ENCODE peak calls at places on chromosomes 4 and X, in eight cellular contexts. U is fibroblast of pulmonary artery, S is uterus, A is endothelial cell of umbilical vein, W is HCT116, X is AG10803, B is H1, N is fibroblast of the aortic adventitia. J is an unnamed sample.

GRCh38 chrX:21702725-21703228 is 44.6 kb upstream of the KLHL34 start:
- DNase-seq in U (no peak), S (no peak), A (no peak), W (no peak), X (no peak), B (no peak), N (no peak), J (no peak)

GRCh38 chr4:110618091-110619000 is 4.5 kb downstream of the PITX2 start:
- DNase-seq in U (no peak), S (no peak), A (no peak), W (no peak), X (no peak), B (peak), N (no peak), J (no peak)

GRCh38 chr4:59945716-59946115 is 1254.4 kb upstream of the ADGRL3 start:
- DNase-seq in U (no peak), S (no peak), A (no peak), W (no peak), X (no peak), B (no peak), N (no peak), J (no peak)

GRCh38 chrX:77960567-77960966 is 8.9 kb downstream of the PGAM4 start:
- DNase-seq in U (no peak), S (no peak), A (no peak), W (no peak), X (no peak), B (no peak), N (no peak), J (no peak)

GRCh38 chr4:145099653-145100052 is 1.5 kb downstream of the ABCE1 start:
- DNase-seq in U (peak), S (no peak), A (peak), W (no peak), X (peak), B (no peak), N (peak), J (peak)

GRCh38 chr4:123248260-123248659 is 148.3 kb upstream of the SPRY1 start:
- DNase-seq in U (peak), S (no peak), A (no peak), W (no peak), X (peak), B (no peak), N (peak), J (no peak)

GRCh38 chrX:136646602-136647239 is 1.2 kb upstream of the CD40LG start:
- DNase-seq in U (no peak), S (no peak), A (no peak), W (no peak), X (no peak), B (no peak), N (no peak), J (no peak)

GRCh38 chrX:130878350-130879341 is 24.4 kb downstream of the ENOX2 start:
- DNase-seq in U (peak), S (no peak), A (peak), W (peak), X (peak), B (no peak), N (peak), J (no peak)

GRCh38 chr4:55931833-55932232 is 16.9 kb upstream of the CEP135 start:
- DNase-seq in U (peak), S (no peak), A (no peak), W (no peak), X (peak), B (no peak), N (peak), J (no peak)

GRCh38 chr4:99949034-99949998 is 759 bp downstream of the H2AZ1 start:
- DNase-seq in U (peak), S (peak), A (peak), W (peak), X (peak), B (peak), N (peak), J (peak)

GRCh38 chrX:109684136-109684535 is 48.9 kb downstream of the ACSL4 start:
- DNase-seq in U (no peak), S (no peak), A (no peak), W (no peak), X (peak), B (no peak), N (no peak), J (no peak)

GRCh38 chrX:149572743-149573142 is 14.5 kb downstream of the MAGEA9B start:
- DNase-seq in U (no peak), S (no peak), A (no peak), W (no peak), X (peak), B (no peak), N (peak), J (no peak)

GRCh38 chrX:10467793-10468192 is 152.6 kb downstream of the MID1 start:
- DNase-seq in U (peak), S (no peak), A (no peak), W (no peak), X (peak), B (no peak), N (no peak), J (no peak)

GRCh38 chr4:84597450-84597849 is 14.5 kb downstream of the CDS1 start:
- DNase-seq in U (no peak), S (no peak), A (no peak), W (peak), X (no peak), B (no peak), N (no peak), J (no peak)

GRCh38 chrX:100328342-100328741 is 81.7 kb downstream of the PCDH19 start:
- DNase-seq in U (no peak), S (no peak), A (no peak), W (no peak), X (no peak), B (no peak), N (no peak), J (no peak)

GRCh38 chr4:67746797-67747495 is 7.2 kb downstream of the GNRHR start:
- DNase-seq in U (peak), S (no peak), A (peak), W (peak), X (peak), B (no peak), N (peak), J (peak)

GRCh38 chrX:148380614-148381561 is 119.5 kb upstream of the AFF2 start:
- DNase-seq in U (no peak), S (no peak), A (no peak), W (no peak), X (peak), B (no peak), N (no peak), J (peak)

GRCh38 chr4:107299646-107300045 is 263.5 kb upstream of the DKK2 start:
- DNase-seq in U (no peak), S (no peak), A (no peak), W (no peak), X (peak), B (no peak), N (no peak), J (no peak)

GRCh38 chrX:97685753-97686152 is 802.0 kb downstream of the RPA4 start:
- DNase-seq in U (peak), S (no peak), A (peak), W (peak), X (peak), B (no peak), N (peak), J (peak)

GRCh38 chrX:7088968-7089615 is 58.4 kb upstream of the STS start:
- DNase-seq in U (no peak), S (no peak), A (no peak), W (no peak), X (no peak), B (no peak), N (no peak), J (peak)

GRCh38 chr4:8221476-8221875 is 22.4 kb downstream of the SH3TC1 start:
- DNase-seq in U (peak), S (no peak), A (no peak), W (no peak), X (peak), B (no peak), N (peak), J (peak)

GRCh38 chr4:122978109-122978508 is 55.7 kb upstream of the NUDT6 start:
- DNase-seq in U (no peak), S (no peak), A (no peak), W (no peak), X (no peak), B (no peak), N (no peak), J (no peak)

GRCh38 chr4:100166297-100167034 is 23.8 kb downstream of the DDIT4L start:
- DNase-seq in U (no peak), S (no peak), A (no peak), W (no peak), X (no peak), B (no peak), N (no peak), J (no peak)

GRCh38 chrX:21940356-21940829 is at the start of gene SMS:
- DNase-seq in U (peak), S (peak), A (peak), W (no peak), X (peak), B (peak), N (peak), J (peak)

GRCh38 chr4:80382090-80382832 is 46.7 kb downstream of the CFAP299 start:
- DNase-seq in U (no peak), S (no peak), A (no peak), W (no peak), X (no peak), B (no peak), N (no peak), J (no peak)

DNA sequence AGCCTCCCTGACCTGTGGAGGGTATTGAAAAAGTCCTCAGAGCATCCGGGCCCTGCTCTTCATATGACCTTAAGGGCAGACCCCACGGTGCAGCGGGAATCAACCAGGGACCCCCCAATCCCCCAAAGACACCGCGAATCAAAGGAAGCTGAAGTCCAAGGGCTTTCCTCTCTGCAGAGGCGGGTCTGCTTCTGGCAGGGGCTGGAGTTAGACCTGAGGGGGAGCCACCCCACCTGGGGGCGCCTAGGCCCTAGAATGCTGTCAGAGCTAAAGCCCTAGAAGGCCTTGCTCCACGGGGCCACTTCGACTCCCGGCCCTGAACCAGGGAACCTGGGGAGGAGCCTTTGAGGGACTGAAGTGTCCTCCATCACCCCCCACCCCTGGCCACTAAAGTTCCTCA is 2.8 kb upstream of the HAUS7 start:
- DNase-seq in U (no peak), S (no peak), A (no peak), W (no peak), X (no peak), B (no peak), N (no peak), J (no peak)
- H3K4me3 ChIP-seq in U (no peak), S (no peak), A (no peak), W (no peak), X (no peak), B (no peak), N (no peak), J (no peak)

DNA sequence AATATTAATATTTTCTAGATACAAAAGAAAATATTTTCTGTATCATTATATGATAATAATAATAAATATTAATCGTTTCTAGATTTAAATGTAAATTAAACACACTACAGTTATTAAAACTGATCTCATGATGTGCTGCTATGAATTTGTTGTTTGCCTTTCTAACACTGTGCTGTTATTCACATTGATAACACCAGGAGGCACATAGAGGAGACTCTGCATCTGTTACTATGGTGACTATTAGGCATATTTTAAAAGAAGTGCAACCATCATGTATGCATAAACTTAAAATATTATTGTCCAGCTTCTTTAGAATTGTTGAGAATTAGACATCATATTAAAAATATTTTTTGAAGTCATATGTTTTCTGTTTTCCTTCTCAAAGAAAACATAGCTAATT is 11.8 kb upstream of the PDGFC start:
- DNase-seq in U (peak), S (no peak), A (peak), W (no peak), X (no peak), B (no peak), N (peak), J (no peak)
- TF ChIP-seq CTCF in U (peak), S (peak), A (peak), W (peak), X (peak), B (no peak), N (peak), J (no peak)

DNA sequence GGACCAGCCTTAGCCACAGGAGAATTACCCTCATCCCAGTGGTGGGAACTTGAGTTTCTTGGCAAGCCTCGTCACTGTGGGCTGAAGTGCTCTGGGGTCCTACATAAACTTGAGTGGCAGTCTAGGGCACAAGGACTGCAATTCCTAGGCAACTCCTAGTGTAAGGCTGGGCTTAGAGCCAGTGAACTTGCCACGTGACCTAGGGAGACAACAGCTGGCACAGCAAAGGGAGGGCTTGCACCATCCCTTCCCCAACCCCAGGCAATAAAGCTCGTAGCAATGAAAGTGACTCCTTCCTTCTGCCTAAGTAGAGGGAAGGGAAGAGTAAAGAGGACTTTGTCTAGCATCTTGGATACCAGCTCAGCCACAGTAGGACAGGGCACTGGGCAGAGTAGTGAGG is 81.8 kb downstream of the TEX11 start:
- DNase-seq in U (peak), S (no peak), A (no peak), W (no peak), X (peak), B (no peak), N (no peak), J (no peak)
- H3K4me3 ChIP-seq in U (no peak), S (no peak), A (no peak), W (no peak), X (no peak), B (no peak), N (no peak), J (no peak)

DNA sequence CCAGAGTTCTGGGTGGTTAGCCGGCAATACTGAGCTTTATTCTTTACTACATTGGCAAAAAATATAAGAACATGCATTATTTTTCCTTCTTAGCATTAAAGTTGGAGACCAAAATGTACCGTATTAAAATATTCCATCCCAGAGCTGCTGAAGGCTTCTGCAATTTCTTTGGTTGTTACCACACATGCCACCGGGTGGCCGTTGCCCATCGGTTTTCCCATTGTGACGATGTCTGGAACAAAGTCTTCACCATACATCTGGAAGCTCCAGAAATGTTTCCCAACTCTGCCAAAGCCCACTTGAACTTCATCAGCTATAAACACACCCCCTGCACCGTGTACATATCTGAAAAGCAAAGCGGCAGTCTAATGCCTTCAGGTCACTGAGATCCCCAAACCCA is 13.7 kb downstream of the ETNPPL start:
- DNase-seq in U (no peak), S (no peak), A (no peak), W (no peak), X (no peak), B (no peak), N (no peak), J (no peak)
- TF ChIP-seq CTCF in U (no peak), S (no peak), A (no peak), W (peak), X (no peak), B (peak), N (no peak), J (no peak)

GRCh38 chr4:6074723-6075122 is 56.5 kb upstream of the C4orf50 start:
- DNase-seq in U (no peak), S (no peak), A (no peak), W (no peak), X (no peak), B (no peak), N (no peak), J (no peak)
- H3K4me3 ChIP-seq in U (no peak), S (no peak), A (no peak), W (no peak), X (no peak), B (no peak), N (no peak), J (no peak)

DNA sequence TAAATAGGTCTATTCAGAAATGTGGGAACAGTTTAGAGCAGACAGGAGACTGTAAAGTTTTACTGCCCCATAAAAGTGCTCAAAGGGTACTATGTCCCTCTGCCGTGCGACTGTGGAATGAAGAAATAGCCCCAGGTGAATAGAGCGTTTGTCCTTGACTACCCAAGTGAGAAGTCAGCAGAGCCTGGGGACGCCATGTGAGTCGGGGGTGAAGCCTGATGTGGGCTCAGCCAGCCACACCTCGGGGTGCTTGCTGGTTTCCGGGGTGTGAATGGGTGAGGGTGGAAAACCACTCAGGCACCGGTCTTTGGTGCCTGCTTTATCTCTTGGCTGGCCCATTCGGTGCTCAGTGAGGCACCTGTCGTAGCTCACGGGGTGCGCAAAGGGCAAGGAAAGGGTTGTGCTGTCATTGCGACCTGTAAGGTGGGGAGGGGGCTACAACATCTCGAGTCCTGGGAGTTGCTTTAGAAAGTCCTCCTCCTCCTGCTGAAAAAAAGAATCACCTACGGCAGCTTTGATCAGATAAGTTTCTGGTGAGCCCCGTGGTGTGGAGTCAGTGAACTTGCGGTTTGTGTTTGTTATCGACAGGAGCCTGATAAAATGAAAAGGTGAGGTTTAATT is 895 bp downstream of the TRIM2 start:
- DNase-seq in U (no peak), S (no peak), A (no peak), W (no peak), X (no peak), B (peak), N (no peak), J (peak)
- TF ChIP-seq CTCF in U (no peak), S (no peak), A (no peak), W (no peak), X (no peak), B (no peak), N (no peak), J (no peak)

GRCh38 chrX:68714856-68715255 is 67.4 kb downstream of the STARD8 start:
- DNase-seq in U (no peak), S (no peak), A (no peak), W (no peak), X (no peak), B (no peak), N (no peak), J (no peak)

GRCh38 chrX:68717196-68717595 is 69.7 kb downstream of the STARD8 start:
- DNase-seq in U (no peak), S (no peak), A (no peak), W (no peak), X (no peak), B (no peak), N (no peak), J (no peak)

GRCh38 chrX:68708503-68709290 is 61.2 kb downstream of the STARD8 start:
- DNase-seq in U (peak), S (no peak), A (no peak), W (no peak), X (peak), B (no peak), N (no peak), J (no peak)

GRCh38 chrX:68710870-68711576 is 63.6 kb downstream of the STARD8 start:
- DNase-seq in U (peak), S (peak), A (peak), W (peak), X (peak), B (peak), N (peak), J (peak)

GRCh38 chrX:68711845-68712244 is 64.4 kb downstream of the STARD8 start:
- DNase-seq in U (no peak), S (no peak), A (no peak), W (no peak), X (no peak), B (no peak), N (no peak), J (no peak)
- H3K4me3 ChIP-seq in U (no peak), S (no peak), A (no peak), W (no peak), X (no peak), B (no peak), N (no peak), J (no peak)

GRCh38 chrX:123976671-123977316 is 15.3 kb downstream of the STAG2 start:
- DNase-seq in U (peak), S (no peak), A (peak), W (no peak), X (peak), B (no peak), N (peak), J (no peak)
- TF ChIP-seq CTCF in U (peak), S (no peak), A (no peak), W (peak), X (peak), B (no peak), N (no peak), J (no peak)